ENCODE peak calls at places on chromosomes 4 and X, in seven cellular contexts. C, T, Z, D, H, W and K are unnamed samples.

GRCh38 chrX:18666614-18667013 is 5.3 kb downstream of the RS1 start:
- DNase-seq in C (no peak), T (no peak), Z (no peak), D (no peak), H (no peak), W (no peak), K (no peak)

GRCh38 chr4:172776203-172776896 is 392.3 kb upstream of the GALNT7 start:
- DNase-seq in C (no peak), T (no peak), Z (no peak), D (no peak), H (no peak), W (no peak), K (no peak)

GRCh38 chrX:9342581-9343051 is 122.2 kb upstream of the TBL1X start:
- DNase-seq in C (peak; percentile 80), T (peak; percentile 89), Z (peak; percentile 90), D (peak; percentile 56), H (peak; percentile 63), W (peak; percentile 85), K (no peak)

GRCh38 chr4:80393246-80393969 is 57.9 kb downstream of the CFAP299 start:
- DNase-seq in C (peak; percentile 6), T (no peak), Z (no peak), D (no peak), H (no peak), W (no peak), K (peak; percentile 72)

GRCh38 chrX:13110427-13111324 is 66.3 kb upstream of the FAM9C start:
- DNase-seq in C (peak; percentile 95), T (no peak), Z (peak; percentile 4), D (no peak), H (no peak), W (no peak), K (peak; percentile 97)

GRCh38 chr4:169229571-169230028 is 41.2 kb downstream of the SH3RF1 start:
- DNase-seq in C (peak; percentile 98), T (no peak), Z (no peak), D (no peak), H (no peak), W (no peak), K (peak; percentile 88)

GRCh38 chr4:2462218-2462991 is 6.5 kb upstream of the RNF4 start:
- DNase-seq in C (peak; percentile 79), T (peak; percentile 78), Z (peak; percentile 96), D (peak; percentile 71), H (peak; percentile 77), W (peak; percentile 93), K (peak; percentile 39)

GRCh38 chr4:16140520-16141249 is 56.9 kb upstream of the PROM1 start:
- DNase-seq in C (peak; percentile 99), T (no peak), Z (no peak), D (no peak), H (no peak), W (no peak), K (peak; percentile 95)

GRCh38 chr4:152831416-152831815 is 51.7 kb downstream of the ARFIP1 start:
- DNase-seq in C (peak; percentile 11), T (no peak), Z (no peak), D (no peak), H (no peak), W (no peak), K (peak; percentile 68)

GRCh38 chr4:37661643-37662221 is 24.4 kb downstream of the RELL1 start:
- DNase-seq in C (peak; percentile 79), T (no peak), Z (no peak), D (no peak), H (no peak), W (no peak), K (no peak)

GRCh38 chr4:139243448-139244365 is 36.3 kb downstream of the MGARP start:
- DNase-seq in C (peak; percentile 99), T (no peak), Z (no peak), D (no peak), H (peak; percentile 56), W (no peak), K (peak; percentile 100)

GRCh38 chr4:139245590-139245989 is 34.4 kb downstream of the MGARP start:
- DNase-seq in C (peak; percentile 65), T (no peak), Z (no peak), D (no peak), H (no peak), W (no peak), K (no peak)

GRCh38 chr4:139241784-139242151 is 38.3 kb downstream of the MGARP start:
- DNase-seq in C (no peak), T (no peak), Z (no peak), D (no peak), H (no peak), W (no peak), K (no peak)

GRCh38 chr4:139241086-139241783 is 38.8 kb downstream of the MGARP start:
- DNase-seq in C (no peak), T (no peak), Z (no peak), D (no peak), H (no peak), W (peak; percentile 53), K (no peak)

GRCh38 chr4:139242511-139243051 is 37.4 kb downstream of the MGARP start:
- DNase-seq in C (peak; percentile 83), T (no peak), Z (no peak), D (no peak), H (peak; percentile 82), W (no peak), K (peak; percentile 94)
- H3K4me1 ChIP-seq in C (peaks cover 19% of the 10 kb centered on the region), T (no peaks in the 10 kb centered on the region), Z (peaks cover 3% of the 10 kb centered on the region), D (peaks cover 3% of the 10 kb centered on the region), H (peaks cover 28% of the 10 kb centered on the region), W (peaks cover 14% of the 10 kb centered on the region), K (peaks cover 37% of the 10 kb centered on the region)

DNA sequence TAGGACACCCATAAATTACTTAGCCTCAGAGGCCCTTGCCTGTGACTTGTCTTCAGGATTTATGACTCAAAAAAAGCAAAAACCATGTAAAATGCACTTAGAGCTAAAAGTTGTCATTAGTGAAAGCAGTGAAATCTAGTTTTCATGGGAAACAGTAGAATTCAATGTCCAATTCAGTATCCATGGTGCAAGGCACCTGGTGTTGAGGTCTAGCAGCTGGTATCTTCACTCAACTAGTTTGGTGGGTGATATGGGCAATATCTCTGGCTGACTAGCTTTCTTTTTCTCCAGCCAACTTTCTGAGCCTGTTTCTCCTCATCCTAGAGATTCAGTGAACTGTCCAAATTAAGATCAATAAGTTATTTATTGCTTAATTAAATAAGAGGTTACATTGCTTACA is 229.8 kb upstream of the NDST4 start:
- DNase-seq in C (no peak), T (no peak), Z (no peak), D (no peak), H (no peak), W (no peak), K (no peak)
- H3K4me2 ChIP-seq in C (no peak overlapping the region), T (no peak overlapping the region), Z (no peak overlapping the region), D (no peak overlapping the region), H (no peak overlapping the region), W (no peak overlapping the region), K (no peak overlapping the region)

GRCh38 chr4:4667643-4668081 is 125.8 kb upstream of the STX18 start:
- DNase-seq in C (peak; percentile 23), T (no peak), Z (no peak), D (peak; percentile 48), H (no peak), W (peak; percentile 47), K (no peak)
- H3K4me3 ChIP-seq in C (no peak overlapping the region), T (no peak overlapping the region), Z (no peak overlapping the region), D (no peak overlapping the region), H (no peak overlapping the region), W (peak overlapping the region; percentile 39), K (no peak overlapping the region)

GRCh38 chrX:41033299-41033698 is 51.9 kb upstream of the USP9X start:
- DNase-seq in C (no peak), T (peak; percentile 16), Z (no peak), D (no peak), H (no peak), W (no peak), K (no peak)
- H3K4me1 ChIP-seq in C (no peaks in the 10 kb centered on the region), T (no peaks in the 10 kb centered on the region), Z (no peaks in the 10 kb centered on the region), D (peaks cover 2% of the 10 kb centered on the region), H (no peaks in the 10 kb centered on the region), W (peaks cover 5% of the 10 kb centered on the region), K (no peaks in the 10 kb centered on the region)

GRCh38 chr4:164937576-164938270 is 39.7 kb downstream of the TRIM61 start:
- DNase-seq in C (no peak), T (no peak), Z (no peak), D (no peak), H (peak; percentile 79), W (peak; percentile 61), K (no peak)

GRCh38 chr4:164931551-164932324 is 45.7 kb downstream of the TRIM61 start:
- DNase-seq in C (no peak), T (no peak), Z (no peak), D (no peak), H (no peak), W (no peak), K (peak; percentile 54)

GRCh38 chr4:164930647-164931046 is 46.8 kb downstream of the TRIM61 start:
- DNase-seq in C (no peak), T (no peak), Z (no peak), D (no peak), H (no peak), W (no peak), K (no peak)

GRCh38 chr4:164933244-164933643 is 44.2 kb downstream of the TRIM61 start:
- DNase-seq in C (no peak), T (no peak), Z (no peak), D (no peak), H (no peak), W (no peak), K (no peak)

DNA sequence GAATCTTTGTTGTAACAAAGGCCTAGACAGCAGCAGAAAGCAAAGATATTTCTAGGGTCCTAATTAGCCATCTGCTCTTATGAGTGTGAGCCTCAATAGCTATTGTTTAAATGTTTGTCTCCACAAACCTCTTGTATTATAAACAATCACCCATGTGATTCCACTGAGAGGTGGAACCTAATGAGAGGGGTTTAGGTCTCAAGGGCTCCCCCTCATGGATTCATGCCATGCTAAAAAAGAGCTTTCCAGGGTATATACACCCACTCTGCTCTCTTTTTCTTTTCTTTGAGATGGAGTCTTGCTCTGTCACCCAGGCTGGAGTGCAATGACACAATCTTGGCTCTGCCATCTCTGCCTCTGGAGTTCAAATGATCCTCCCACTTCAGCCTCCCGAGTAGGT is 42.1 kb downstream of the TRIM61 start:
- DNase-seq in C (no peak), T (no peak), Z (peak; percentile 17), D (no peak), H (peak; percentile 26), W (peak; percentile 44), K (no peak)
- H3K4me2 ChIP-seq in C (no peak overlapping the region), T (no peak overlapping the region), Z (no peak overlapping the region), D (no peak overlapping the region), H (no peak overlapping the region), W (no peak overlapping the region), K (no peak overlapping the region)

GRCh38 chr4:121769341-121769740 is 4.4 kb upstream of the SMIM43 start:
- DNase-seq in C (no peak), T (no peak), Z (no peak), D (no peak), H (no peak), W (no peak), K (no peak)

GRCh38 chr4:121765941-121766538 is 1.1 kb upstream of the SMIM43 start:
- DNase-seq in C (no peak), T (no peak), Z (no peak), D (no peak), H (no peak), W (peak; percentile 20), K (no peak)

GRCh38 chr4:121765368-121765705 is 373 bp upstream of the SMIM43 start:
- DNase-seq in C (no peak), T (no peak), Z (no peak), D (no peak), H (no peak), W (no peak), K (no peak)

GRCh38 chr4:121764303-121764701 is 662 bp downstream of the SMIM43 start:
- DNase-seq in C (no peak), T (no peak), Z (no peak), D (no peak), H (no peak), W (no peak), K (no peak)

GRCh38 chr4:121764702-121765367 is at the start of gene SMIM43:
- DNase-seq in C (peak; percentile 29), T (no peak), Z (peak; percentile 32), D (peak; percentile 41), H (no peak), W (peak; percentile 69), K (peak; percentile 18)
- H3K4me3 ChIP-seq in C (peak within 1 kb of the TSS; percentile 65), T (no peak within 1 kb of the TSS), Z (peak within 1 kb of the TSS; percentile 61), D (peak within 1 kb of the TSS; percentile 45), H (no peak within 1 kb of the TSS), W (peak within 1 kb of the TSS; percentile 74), K (peak within 1 kb of the TSS; percentile 53)